ENCODE peak calls at places on chromosomes 7 and 10, in four cellular contexts. H is K562, D is HepG2, Q is SK-N-SH. G is an unnamed sample.

GRCh38 chr7:44101966-44102845 is 1.9 kb upstream of the AEBP1 start:
- DNase-seq in D (no peak), Q (no peak), H (no peak), G (no peak)

GRCh38 chr7:133941496-133941895 is 185.6 kb upstream of the LRGUK start:
- DNase-seq in D (no peak), Q (no peak), H (no peak), G (no peak)

GRCh38 chr7:83882551-83882950 is 233.6 kb upstream of the SEMA3E start:
- DNase-seq in Q (no peak), H (no peak), D (no peak), G (no peak)

GRCh38 chr7:44184221-44184873 is 4.9 kb downstream of the GCK start:
- DNase-seq in D (no peak), H (no peak), Q (no peak), G (no peak)

GRCh38 chr10:14356921-14357320 is 26.2 kb upstream of the FRMD4A start:
- DNase-seq in Q (no peak), D (no peak), H (no peak), G (no peak)

GRCh38 chr7:31110331-31111108 is 58.4 kb downstream of the ADCYAP1R1 start:
- DNase-seq in H (no peak), D (no peak), Q (no peak), G (no peak)

GRCh38 chr10:34231441-34232180 is 583.5 kb downstream of the PARD3 start:
- DNase-seq in D (peak), H (no peak), Q (no peak), G (no peak)

GRCh38 chr7:26278769-26279168 is 12.9 kb upstream of the SNX10 start:
- DNase-seq in D (peak), Q (peak), H (no peak), G (no peak)

GRCh38 chr7:154676422-154677073 is 326.4 kb downstream of the PAXIP1 start:
- DNase-seq in H (peak), D (no peak), Q (no peak), G (no peak)

GRCh38 chr10:122537545-122537944 is 23.0 kb upstream of the DMBT1 start:
- DNase-seq in Q (no peak), D (no peak), H (no peak), G (no peak)

GRCh38 chr7:116873619-116874018 is 11.2 kb downstream of the CAPZA2 start:
- DNase-seq in Q (no peak), D (no peak), H (no peak), G (no peak)

GRCh38 chr7:155731375-155731774 is 80.9 kb downstream of the SHH start:
- DNase-seq in H (no peak), D (no peak), Q (no peak), G (no peak)

GRCh38 chr7:73512018-73512780 is 9.9 kb downstream of the BAZ1B start:
- DNase-seq in Q (no peak), D (no peak), H (no peak), G (no peak)

GRCh38 chr7:90706067-90706716 is 110.1 kb downstream of the CDK14 start:
- DNase-seq in Q (no peak), D (peak), H (no peak), G (no peak)

GRCh38 chr7:150435390-150436073 is 14.9 kb upstream of the GIMAP8 start:
- DNase-seq in Q (no peak), D (no peak), H (no peak), G (no peak)

GRCh38 chr7:44581426-44581906 is 565 bp downstream of the TMED4 start:
- DNase-seq in H (no peak), Q (no peak), D (no peak), G (no peak)

GRCh38 chr10:29666201-29666600 is 31.4 kb upstream of the SVIL start:
- DNase-seq in H (no peak), D (no peak), Q (no peak), G (no peak)

GRCh38 chr10:101050206-101051069 is 11.4 kb upstream of the KAZALD1 start:
- DNase-seq in Q (peak), H (peak), D (peak), G (peak)

GRCh38 chr10:35639021-35639521 is 3.0 kb downstream of the FZD8 start:
- DNase-seq in Q (peak), H (no peak), D (no peak), G (peak)

GRCh38 chr10:127963136-127963535 is 56.2 kb downstream of the PTPRE start:
- DNase-seq in H (no peak), Q (no peak), D (no peak), G (no peak)

GRCh38 chr10:63072951-63073350 is 60.2 kb upstream of the NRBF2 start:
- DNase-seq in D (no peak), Q (no peak), H (no peak), G (no peak)

GRCh38 chr10:124166431-124167125 is 73.2 kb upstream of the CHST15 start:
- DNase-seq in Q (no peak), D (no peak), H (no peak), G (no peak)

GRCh38 chr7:51666261-51666660 is 349.7 kb upstream of the COBL start:
- DNase-seq in Q (no peak), H (no peak), D (no peak), G (no peak)

GRCh38 chr7:135486258-135486657 is 23.6 kb downstream of the CNOT4 start:
- DNase-seq in Q (no peak), H (no peak), D (no peak), G (no peak)

GRCh38 chr10:71819985-71820384 is 31.1 kb downstream of the PSAP start:
- DNase-seq in H (no peak), D (no peak), Q (no peak), G (no peak)

GRCh38 chr10:70931168-70931805 is 42.9 kb upstream of the PCBD1 start:
- DNase-seq in H (no peak), D (no peak), Q (no peak), G (no peak)

GRCh38 chr7:51430480-51431086 is 114.0 kb upstream of the COBL start:
- DNase-seq in D (peak), Q (peak), H (peak), G (peak)

GRCh38 chr10:78375854-78376785 is 342.5 kb downstream of the RPS24 start:
- DNase-seq in Q (no peak), D (no peak), H (no peak), G (no peak)

GRCh38 chr10:521844-522243 is 167.6 kb downstream of the DIP2C start:
- DNase-seq in H (no peak), Q (peak), D (no peak), G (no peak)

GRCh38 chr10:132678436-132679216 is 107.3 kb downstream of the NKX6-2 start:
- DNase-seq in H (no peak), D (no peak), Q (no peak), G (peak)

GRCh38 chr7:54637712-54638396 is 95.7 kb downstream of the VSTM2A start:
- DNase-seq in D (no peak), H (no peak), Q (no peak), G (no peak)

GRCh38 chr7:142854505-142855400 is at the start of gene EPHB6:
- DNase-seq in D (no peak), H (peak), Q (peak), G (peak)

GRCh38 chr10:89213191-89213808 is 6.2 kb upstream of the CH25H start:
- DNase-seq in Q (peak), D (peak), H (peak), G (no peak)

GRCh38 chr7:114703677-114704076 is 218.2 kb upstream of the MDFIC start:
- DNase-seq in H (no peak), D (no peak), Q (no peak), G (no peak)

GRCh38 chr7:40279991-40280390 is 145.2 kb downstream of the SUGCT start:
- DNase-seq in D (no peak), H (no peak), Q (no peak), G (no peak)

GRCh38 chr7:90594791-90595317 is 1.3 kb upstream of the CDK14 start:
- DNase-seq in H (no peak), Q (peak), D (no peak), G (peak)

GRCh38 chr7:55409474-55410225 is 44.5 kb downstream of the LANCL2 start:
- DNase-seq in H (peak), Q (peak), D (no peak), G (no peak)

GRCh38 chr10:113061054-113061430 is 111.0 kb downstream of the TCF7L2 start:
- DNase-seq in D (no peak), H (no peak), Q (no peak), G (no peak)

GRCh38 chr10:113060221-113061053 is 110.4 kb downstream of the TCF7L2 start:
- DNase-seq in Q (no peak), H (peak), D (peak), G (no peak)

GRCh38 chr10:113059001-113059780 is 109.1 kb downstream of the TCF7L2 start:
- DNase-seq in H (no peak), Q (peak), D (peak), G (no peak)

GRCh38 chr10:113064039-113064438 is 114.0 kb downstream of the TCF7L2 start:
- DNase-seq in H (no peak), Q (no peak), D (no peak), G (no peak)

GRCh38 chr10:113062977-113063967 is 113.2 kb downstream of the TCF7L2 start:
- DNase-seq in Q (no peak), D (no peak), H (peak), G (peak)
- TF ChIP-seq FOXJ3 in Q (no peak), D (no peak), H (no peak), G (no peak)

GRCh38 chr7:23544913-23545354 is 13.2 kb upstream of the TRA2A start:
- DNase-seq in H (peak), Q (no peak), D (peak), G (no peak)
- TF ChIP-seq FOXJ3 in H (no peak), Q (no peak), D (no peak), G (no peak)

GRCh38 chr10:43225004-43225786 is 41.7 kb downstream of the RASGEF1A start:
- DNase-seq in H (no peak), Q (no peak), D (no peak), G (no peak)
- TF ChIP-seq FOXJ3 in H (no peak), Q (no peak), D (no peak), G (no peak)

GRCh38 chr7:45897042-45897690 is 8.9 kb downstream of the IGFBP1 start:
- DNase-seq in H (no peak), Q (no peak), D (no peak), G (no peak)
- TF ChIP-seq FOXJ3 in H (no peak), Q (no peak), D (no peak), G (no peak)